ENCODE peak calls at places on chromosomes 13 and 19, in seven cellular contexts. M is fibroblast of the aortic adventitia, F is cardiac fibroblast, S is HFF-Myc, U is mammary epithelial cell, J is kidney epithelial cell, W is cardiac muscle cell. E is an unnamed sample.

GRCh38 chr13:54078271-54078670 is 1049.7 kb downstream of the OLFM4 start:
- DNase-seq in M (no peak), F (no peak), S (no peak), U (no peak), J (no peak), W (no peak), E (no peak)

GRCh38 chr13:98977568-98978270 is at the start of gene DOCK9:
- DNase-seq in M (peak; percentile 71), F (peak; percentile 85), S (no peak), U (peak; percentile 76), J (peak; percentile 52), W (peak; percentile 62), E (no peak)

GRCh38 chr13:31851201-31851600 is 111.9 kb downstream of the RXFP2 start:
- DNase-seq in M (no peak), F (no peak), S (no peak), U (no peak), J (no peak), W (no peak), E (no peak)

GRCh38 chr19:56538761-56539263 is at the start of gene ZFP28:
- DNase-seq in M (no peak), F (no peak), S (no peak), U (no peak), J (no peak), W (no peak), E (no peak)

GRCh38 chr19:38321646-38322323 is 2.1 kb downstream of the KCNK6 start:
- DNase-seq in M (peak; percentile 90), F (peak; percentile 96), S (no peak), U (peak; percentile 88), J (no peak), W (no peak), E (peak; percentile 58)

GRCh38 chr13:31965361-31966066 is 66.1 kb upstream of the FRY start:
- DNase-seq in M (peak; percentile 56), F (peak; percentile 65), S (no peak), U (peak; percentile 59), J (peak; percentile 85), W (no peak), E (no peak)

GRCh38 chr13:36385471-36385870 is 39.3 kb upstream of the SPART start:
- DNase-seq in M (peak; percentile 41), F (no peak), S (no peak), U (peak; percentile 31), J (no peak), W (no peak), E (no peak)

GRCh38 chr19:6828306-6828697 is 55.8 kb downstream of the VAV1 start:
- DNase-seq in M (no peak), F (no peak), S (no peak), U (peak; percentile 16), J (peak; percentile 48), W (no peak), E (no peak)

GRCh38 chr13:20408181-20408580 is 117.5 kb downstream of the CRYL1 start:
- DNase-seq in M (no peak), F (no peak), S (no peak), U (no peak), J (no peak), W (no peak), E (no peak)

GRCh38 chr13:110616103-110617101 is 1.1 kb downstream of the NAXD start:
- DNase-seq in M (peak; percentile 67), F (peak; percentile 55), S (no peak), U (peak; percentile 74), J (no peak), W (no peak), E (no peak)

GRCh38 chr19:46351241-46352041 is 4.6 kb downstream of the PPP5C start:
- DNase-seq in M (peak; percentile 67), F (peak; percentile 81), S (no peak), U (peak; percentile 67), J (no peak), W (no peak), E (no peak)

GRCh38 chr19:347946-348861 is 3.6 kb upstream of the MIER2 start:
- DNase-seq in M (no peak), F (peak; percentile 7), S (no peak), U (no peak), J (peak; percentile 32), W (no peak), E (no peak)

GRCh38 chr19:5534787-5535586 is 32.8 kb downstream of the TINCR start:
- DNase-seq in M (peak; percentile 6), F (no peak), S (no peak), U (no peak), J (no peak), W (no peak), E (no peak)

GRCh38 chr13:44266772-44267171 is 106.9 kb upstream of the SERP2 start:
- DNase-seq in M (no peak), F (no peak), S (no peak), U (no peak), J (no peak), W (no peak), E (no peak)

GRCh38 chr19:15288146-15288963 is 44.0 kb downstream of the BRD4 start:
- DNase-seq in M (no peak), F (no peak), S (peak; percentile 31), U (peak; percentile 71), J (no peak), W (no peak), E (no peak)

GRCh38 chr13:27868639-27869435 is 51.0 kb upstream of the PDX1 start:
- DNase-seq in M (peak; percentile 32), F (peak; percentile 16), S (no peak), U (no peak), J (no peak), W (peak; percentile 6), E (no peak)

GRCh38 chr13:97627566-97627965 is 193.6 kb downstream of the RAP2A start:
- DNase-seq in M (peak; percentile 87), F (peak; percentile 95), S (peak; percentile 52), U (peak; percentile 53), J (peak; percentile 10), W (peak; percentile 29), E (peak; percentile 59)

GRCh38 chr19:6828698-6829633 is 56.5 kb downstream of the VAV1 start:
- DNase-seq in M (no peak), F (no peak), S (no peak), U (no peak), J (no peak), W (no peak), E (no peak)

GRCh38 chr13:24274452-24274971 is 34.9 kb upstream of the C1QTNF9 start:
- DNase-seq in M (no peak), F (peak; percentile 38), S (no peak), U (peak; percentile 6), J (no peak), W (no peak), E (no peak)

GRCh38 chr19:49589391-49589790 is 1.6 kb upstream of the PRR12 start:
- DNase-seq in M (no peak), F (no peak), S (no peak), U (peak; percentile 9), J (no peak), W (no peak), E (no peak)

GRCh38 chr13:113021811-113022210 is 52.8 kb downstream of the MCF2L start:
- DNase-seq in M (no peak), F (no peak), S (no peak), U (no peak), J (no peak), W (no peak), E (no peak)

GRCh38 chr19:51422053-51422448 is 4.6 kb upstream of the SIGLEC10 start:
- DNase-seq in M (peak; percentile 66), F (peak; percentile 80), S (peak; percentile 35), U (peak; percentile 63), J (peak; percentile 5), W (peak; percentile 94), E (no peak)

GRCh38 chr19:30781047-30781446 is 408.9 kb downstream of the ZNF536 start:
- DNase-seq in M (no peak), F (no peak), S (no peak), U (no peak), J (no peak), W (no peak), E (no peak)

GRCh38 chr19:13574933-13575332 is 68.7 kb upstream of the CACNA1A start:
- DNase-seq in M (peak; percentile 21), F (no peak), S (no peak), U (no peak), J (no peak), W (peak; percentile 45), E (no peak)

GRCh38 chr19:12064266-12065099 is at the start of gene ZNF844:
- DNase-seq in M (peak; percentile 85), F (peak; percentile 94), S (no peak), U (peak; percentile 43), J (peak; percentile 37), W (peak; percentile 96), E (peak; percentile 49)

GRCh38 chr19:16327501-16327900 is 2.9 kb downstream of the KLF2 start:
- DNase-seq in M (peak; percentile 48), F (peak; percentile 40), S (no peak), U (no peak), J (no peak), W (no peak), E (no peak)

GRCh38 chr13:49560270-49561063 is 24.9 kb downstream of the RCBTB1 start:
- DNase-seq in M (peak; percentile 26), F (peak; percentile 66), S (no peak), U (peak; percentile 53), J (peak; percentile 28), W (peak; percentile 12), E (no peak)
- TF ChIP-seq CTCF in M (no peak), F (peak; percentile 12), S (no peak), U (peak; percentile 30), J (peak; percentile 49), W (peak; percentile 53), E (peak; percentile 11)

GRCh38 chr13:71949441-71949840 is 82.4 kb upstream of the DACH1 start:
- DNase-seq in M (no peak), F (no peak), S (no peak), U (no peak), J (no peak), W (no peak), E (no peak)
- TF ChIP-seq CTCF in M (no peak), F (no peak), S (no peak), U (no peak), J (no peak), W (no peak), E (no peak)

DNA sequence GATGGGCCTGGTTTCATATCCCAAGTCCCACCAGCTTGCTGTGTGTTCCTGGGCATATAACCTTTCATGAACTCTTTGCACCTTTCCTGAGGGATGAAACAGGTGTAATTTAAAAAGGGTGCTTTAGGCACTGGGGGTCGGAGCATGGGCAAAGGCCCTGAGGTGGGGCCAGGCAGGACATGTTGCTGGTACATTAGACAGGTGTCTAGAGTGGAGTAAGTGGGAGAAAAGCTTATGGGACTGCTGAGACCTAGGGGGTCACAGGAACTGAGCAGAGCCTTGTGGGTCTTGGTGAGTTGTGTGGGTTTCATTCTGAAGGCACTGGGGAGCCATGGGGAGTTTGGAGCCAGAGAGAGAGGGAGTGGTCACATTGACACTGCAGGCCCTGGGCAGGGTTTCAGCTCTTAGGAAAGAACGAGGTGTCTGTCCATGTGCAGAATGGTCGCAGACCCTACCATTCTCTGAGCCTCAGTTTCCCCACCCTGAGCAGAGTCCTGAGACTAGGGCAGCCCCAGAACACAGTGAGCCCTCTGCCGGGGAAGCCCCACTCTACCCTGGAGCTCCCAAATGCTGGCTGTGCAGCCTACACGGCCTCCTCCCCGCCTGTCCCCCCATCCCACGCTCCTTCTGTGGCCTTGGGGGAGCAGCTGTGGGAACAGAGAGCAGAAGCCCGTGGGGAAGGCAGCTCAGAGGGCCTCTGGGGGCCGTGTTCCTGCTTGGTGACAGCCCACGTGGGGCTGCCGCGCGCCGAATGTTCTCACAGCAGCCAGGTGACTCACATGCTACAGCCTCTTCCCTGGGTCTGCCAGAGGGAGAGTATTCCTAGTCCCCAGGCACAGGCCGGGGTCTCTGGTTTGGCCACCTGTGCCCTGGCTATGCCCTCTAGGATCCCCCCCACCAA is 7.3 kb upstream of the HOMER3 start:
- DNase-seq in M (no peak), F (no peak), S (no peak), U (peak; percentile 35), J (no peak), W (no peak), E (no peak)
- TF ChIP-seq CTCF in M (no peak), F (no peak), S (no peak), U (no peak), J (no peak), W (no peak), E (no peak)

GRCh38 chr13:92074658-92075057 is 676.2 kb downstream of the GPC5 start:
- DNase-seq in M (no peak), F (peak; percentile 2), S (no peak), U (no peak), J (no peak), W (peak; percentile 43), E (no peak)
- TF ChIP-seq CTCF in M (no peak), F (no peak), S (no peak), U (peak; percentile 41), J (peak; percentile 65), W (peak; percentile 45), E (no peak)